ENCODE peak calls at places on chromosomes 12 and 14, in six cellular contexts. One of them, this sample, is unnamed. For H3K4me1, the result is how much of the 10 kb centered on the place peaks cover.

GRCh38 chr14:103897075-103897947 is 30.9 kb upstream of the TDRD9 start:
- DNase-seq in colonic mucosa: peak
- DNase-seq in left ventricle myocardium inferior: peak
- DNase-seq in Peyer's patch: no peak
- DNase-seq in H9: no peak
- DNase-seq in MM.1S: no peak
- DNase-seq in this sample: no peak

GRCh38 chr14:65599375-65599774 is 186.8 kb downstream of the FUT8 start:
- DNase-seq in colonic mucosa: no peak
- DNase-seq in left ventricle myocardium inferior: no peak
- DNase-seq in Peyer's patch: no peak
- DNase-seq in H9: no peak
- DNase-seq in MM.1S: no peak
- DNase-seq in this sample: no peak

GRCh38 chr12:107400686-107401447 is 284.7 kb upstream of the PWP1 start:
- DNase-seq in colonic mucosa: no peak
- DNase-seq in left ventricle myocardium inferior: no peak
- DNase-seq in Peyer's patch: no peak
- DNase-seq in H9: no peak
- DNase-seq in MM.1S: no peak
- DNase-seq in this sample: peak

GRCh38 chr12:76874027-76874426 is 4.8 kb downstream of the CSRP2 start:
- DNase-seq in colonic mucosa: no peak
- DNase-seq in left ventricle myocardium inferior: no peak
- DNase-seq in Peyer's patch: no peak
- DNase-seq in H9: no peak
- DNase-seq in MM.1S: no peak
- DNase-seq in this sample: no peak

GRCh38 chr12:10718279-10718821 is 4.8 kb downstream of the YBX3 start:
- DNase-seq in colonic mucosa: no peak
- DNase-seq in left ventricle myocardium inferior: no peak
- DNase-seq in Peyer's patch: no peak
- DNase-seq in H9: no peak
- DNase-seq in MM.1S: no peak
- DNase-seq in this sample: no peak

GRCh38 chr14:70036665-70037064 is 152.1 kb downstream of the SLC8A3 start:
- DNase-seq in colonic mucosa: no peak
- DNase-seq in left ventricle myocardium inferior: no peak
- DNase-seq in Peyer's patch: no peak
- DNase-seq in H9: no peak
- DNase-seq in MM.1S: no peak
- DNase-seq in this sample: no peak

GRCh38 chr14:47269788-47270492 is 405.5 kb downstream of the MDGA2 start:
- DNase-seq in colonic mucosa: no peak
- DNase-seq in left ventricle myocardium inferior: no peak
- DNase-seq in Peyer's patch: no peak
- DNase-seq in H9: no peak
- DNase-seq in MM.1S: no peak
- DNase-seq in this sample: no peak

GRCh38 chr12:32155911-32156585 is 49.4 kb downstream of the BICD1 start:
- DNase-seq in colonic mucosa: no peak
- DNase-seq in left ventricle myocardium inferior: no peak
- DNase-seq in Peyer's patch: no peak
- DNase-seq in H9: no peak
- DNase-seq in MM.1S: no peak
- DNase-seq in this sample: no peak

GRCh38 chr14:34797747-34798583 is 77.2 kb downstream of the BAZ1A start:
- DNase-seq in colonic mucosa: no peak
- DNase-seq in left ventricle myocardium inferior: no peak
- DNase-seq in Peyer's patch: no peak
- DNase-seq in H9: peak
- DNase-seq in MM.1S: no peak
- DNase-seq in this sample: no peak

GRCh38 chr14:90193925-90194324 is 62.4 kb upstream of the PSMC1 start:
- DNase-seq in colonic mucosa: peak
- DNase-seq in left ventricle myocardium inferior: no peak
- DNase-seq in Peyer's patch: no peak
- DNase-seq in H9: peak
- DNase-seq in MM.1S: no peak
- DNase-seq in this sample: no peak

GRCh38 chr12:106586803-106587684 is 4.2 kb downstream of the RFX4 start:
- DNase-seq in colonic mucosa: no peak
- DNase-seq in left ventricle myocardium inferior: no peak
- DNase-seq in Peyer's patch: no peak
- DNase-seq in H9: peak
- DNase-seq in MM.1S: no peak
- DNase-seq in this sample: no peak

GRCh38 chr14:89383171-89383845 is 33.7 kb downstream of the FOXN3 start:
- DNase-seq in colonic mucosa: no peak
- DNase-seq in left ventricle myocardium inferior: no peak
- DNase-seq in Peyer's patch: no peak
- DNase-seq in H9: no peak
- DNase-seq in MM.1S: no peak
- DNase-seq in this sample: no peak

GRCh38 chr12:89225401-89225800 is 126.9 kb downstream of the DUSP6 start:
- DNase-seq in colonic mucosa: no peak
- DNase-seq in left ventricle myocardium inferior: peak
- DNase-seq in Peyer's patch: no peak
- DNase-seq in H9: peak
- DNase-seq in MM.1S: no peak
- DNase-seq in this sample: no peak

GRCh38 chr14:83071888-83072501 is 1538.3 kb upstream of the SEL1L start:
- DNase-seq in colonic mucosa: no peak
- DNase-seq in left ventricle myocardium inferior: no peak
- DNase-seq in Peyer's patch: no peak
- DNase-seq in H9: no peak
- DNase-seq in MM.1S: peak
- DNase-seq in this sample: no peak
- TF ChIP-seq CTCF in colonic mucosa: no peak
- TF ChIP-seq CTCF in left ventricle myocardium inferior: no peak
- TF ChIP-seq CTCF in Peyer's patch: no peak
- TF ChIP-seq CTCF in H9: peak
- TF ChIP-seq CTCF in MM.1S: peak
- TF ChIP-seq CTCF in this sample: no peak

DNA sequence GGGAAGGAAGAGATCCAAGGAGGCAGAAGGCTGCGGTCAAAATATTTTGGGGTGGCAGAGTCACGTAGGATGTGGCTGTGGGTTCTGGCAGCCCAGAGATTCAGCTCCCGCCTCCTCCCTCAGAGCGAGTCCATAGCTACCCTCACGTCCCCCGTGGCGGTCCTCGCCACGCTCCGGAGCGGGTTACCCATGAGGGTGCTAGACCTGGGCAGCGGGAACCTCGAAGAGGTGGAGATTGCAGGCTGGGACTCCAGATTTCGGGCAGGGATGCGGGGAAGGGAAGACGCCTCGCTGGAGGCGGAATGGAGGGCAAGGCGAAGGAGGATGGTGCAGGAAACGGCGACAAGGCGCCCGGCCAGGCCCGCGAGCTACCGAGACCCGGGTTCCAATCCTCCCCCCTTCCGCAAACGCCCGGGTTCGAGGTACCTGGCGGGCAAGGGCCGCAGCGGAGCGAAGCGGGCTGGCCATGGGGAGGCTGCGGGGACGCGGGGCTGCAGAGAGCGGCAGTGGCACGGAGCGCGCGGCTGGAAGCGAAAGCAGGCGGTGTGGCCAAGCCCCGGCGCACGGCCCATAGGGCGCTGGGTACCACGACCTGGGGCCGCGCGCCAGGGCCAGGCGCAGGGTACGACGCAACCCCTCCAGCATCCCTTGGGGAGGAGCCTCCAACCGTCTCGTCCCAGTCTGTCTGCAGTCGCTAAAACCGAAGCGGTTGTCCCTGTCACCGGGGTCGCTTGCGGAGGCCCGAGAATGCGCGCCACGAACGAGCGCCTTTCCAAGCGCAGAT is 46.2 kb downstream of the BCAT1 start:
- DNase-seq in colonic mucosa: no peak
- DNase-seq in left ventricle myocardium inferior: peak
- DNase-seq in Peyer's patch: no peak
- DNase-seq in H9: peak
- DNase-seq in MM.1S: no peak
- DNase-seq in this sample: no peak
- H3K27ac ChIP-seq in colonic mucosa: no peak
- H3K27ac ChIP-seq in left ventricle myocardium inferior: peak
- H3K27ac ChIP-seq in Peyer's patch: peak
- H3K27ac ChIP-seq in H9: no peak
- H3K27ac ChIP-seq in MM.1S: no peak
- H3K27ac ChIP-seq in this sample: peak

DNA sequence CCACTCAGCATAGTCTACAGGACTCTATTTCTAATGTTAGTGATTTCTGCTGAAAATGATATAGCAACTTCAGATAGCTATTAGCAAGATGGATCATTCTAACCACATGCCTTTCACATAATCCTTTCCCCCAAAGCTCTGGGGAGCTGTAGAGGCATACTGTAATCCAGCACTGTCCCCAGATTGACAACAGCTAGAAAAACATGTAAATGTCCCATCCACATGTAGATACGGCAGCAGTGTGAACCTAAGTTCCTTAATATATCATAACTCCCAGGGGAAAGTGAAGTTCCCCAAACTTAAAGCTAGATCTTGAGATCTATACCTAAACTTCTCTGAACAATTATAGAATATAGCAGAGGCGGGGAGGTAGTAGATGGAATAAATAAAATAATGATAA is 14.0 kb downstream of the ZNF664 start:
- DNase-seq in colonic mucosa: no peak
- DNase-seq in left ventricle myocardium inferior: no peak
- DNase-seq in Peyer's patch: no peak
- DNase-seq in H9: no peak
- DNase-seq in MM.1S: no peak
- DNase-seq in this sample: no peak
- H3K4me1 ChIP-seq in colonic mucosa: under half
- H3K4me1 ChIP-seq in left ventricle myocardium inferior: half or more
- H3K4me1 ChIP-seq in Peyer's patch: under half
- H3K4me1 ChIP-seq in H9: under half
- H3K4me1 ChIP-seq in MM.1S: under half
- H3K4me1 ChIP-seq in this sample: under half

GRCh38 chr12:115983226-115983798 is 294.2 kb downstream of the MED13L start:
- DNase-seq in colonic mucosa: no peak
- DNase-seq in left ventricle myocardium inferior: no peak
- DNase-seq in Peyer's patch: no peak
- DNase-seq in H9: peak
- DNase-seq in MM.1S: no peak
- DNase-seq in this sample: no peak
- TF ChIP-seq CTCF in colonic mucosa: no peak
- TF ChIP-seq CTCF in left ventricle myocardium inferior: peak
- TF ChIP-seq CTCF in Peyer's patch: no peak
- TF ChIP-seq CTCF in H9: peak
- TF ChIP-seq CTCF in MM.1S: no peak
- TF ChIP-seq CTCF in this sample: peak

DNA sequence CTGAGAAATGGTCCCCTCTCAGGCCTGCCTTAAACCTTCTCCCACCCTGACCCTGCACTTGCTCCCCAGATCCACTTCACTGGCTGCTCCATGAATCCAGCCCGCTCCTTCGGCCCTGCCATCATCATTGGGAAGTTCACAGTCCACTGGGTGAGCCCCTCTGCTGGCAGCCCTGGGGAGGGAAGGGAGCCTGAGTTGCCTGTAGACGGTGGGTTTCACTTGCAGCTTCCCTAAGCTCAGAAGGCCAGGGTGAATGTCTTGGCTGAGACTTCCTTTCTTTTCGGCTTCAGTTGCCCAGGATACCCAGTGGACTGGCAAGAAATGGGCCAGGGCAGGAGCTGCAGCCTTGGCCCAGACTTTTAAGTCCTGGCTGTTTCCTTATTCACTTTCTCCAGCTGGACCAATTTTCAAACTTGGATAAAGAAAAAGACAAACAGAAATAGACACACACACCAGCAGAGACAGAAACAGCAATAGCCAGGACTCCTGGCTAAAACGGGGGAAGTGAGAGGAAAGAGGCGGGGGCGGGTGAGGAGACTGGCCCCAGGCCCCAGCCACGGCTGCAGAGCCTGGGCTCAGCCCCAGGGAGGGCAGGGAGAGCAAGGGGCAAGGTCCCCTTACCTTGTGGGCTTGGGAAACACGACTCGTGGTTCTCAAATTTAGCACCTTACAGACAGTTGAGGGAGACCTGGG is 2.1 kb downstream of the AQP6 start:
- DNase-seq in colonic mucosa: no peak
- DNase-seq in left ventricle myocardium inferior: no peak
- DNase-seq in Peyer's patch: no peak
- DNase-seq in H9: no peak
- DNase-seq in MM.1S: no peak
- DNase-seq in this sample: peak
- H3K27ac ChIP-seq in colonic mucosa: no peak
- H3K27ac ChIP-seq in left ventricle myocardium inferior: peak
- H3K27ac ChIP-seq in Peyer's patch: no peak
- H3K27ac ChIP-seq in H9: no peak
- H3K27ac ChIP-seq in MM.1S: no peak
- H3K27ac ChIP-seq in this sample: no peak

DNA sequence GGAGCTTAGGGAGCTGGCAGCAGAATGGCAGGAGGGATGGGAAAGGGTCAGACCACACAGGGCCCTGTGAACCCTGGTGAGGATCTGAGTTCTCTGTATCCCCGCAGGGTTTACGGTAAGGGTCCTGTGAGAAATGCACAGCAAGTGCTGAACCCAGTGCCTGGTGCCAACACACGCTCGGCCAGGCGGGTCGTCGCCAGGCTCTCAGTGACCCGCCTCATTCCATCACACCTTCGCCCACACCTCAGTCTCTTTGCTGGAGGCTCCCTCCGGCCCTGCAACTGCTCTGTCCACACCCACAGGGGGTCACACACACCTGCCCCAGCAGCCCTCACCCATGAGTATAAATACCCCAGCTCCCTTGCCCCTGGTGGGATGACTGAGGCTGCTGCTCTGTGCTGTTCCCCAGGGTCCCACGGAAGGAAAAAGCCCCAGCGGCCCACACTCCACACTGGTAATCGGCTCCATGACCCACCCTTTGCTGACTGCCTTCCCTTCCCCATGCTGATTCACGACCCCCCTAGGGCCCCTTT is 23.1 kb downstream of the CAMKK2 start:
- DNase-seq in colonic mucosa: no peak
- DNase-seq in left ventricle myocardium inferior: no peak
- DNase-seq in Peyer's patch: no peak
- DNase-seq in H9: no peak
- DNase-seq in MM.1S: no peak
- DNase-seq in this sample: no peak
- H3K4me1 ChIP-seq in colonic mucosa: under half
- H3K4me1 ChIP-seq in left ventricle myocardium inferior: under half
- H3K4me1 ChIP-seq in Peyer's patch: under half
- H3K4me1 ChIP-seq in H9: under half
- H3K4me1 ChIP-seq in MM.1S: under half
- H3K4me1 ChIP-seq in this sample: under half

GRCh38 chr12:64600164-64600561 is 10.1 kb upstream of the RASSF3 start:
- DNase-seq in colonic mucosa: no peak
- DNase-seq in left ventricle myocardium inferior: no peak
- DNase-seq in Peyer's patch: no peak
- DNase-seq in H9: no peak
- DNase-seq in MM.1S: no peak
- DNase-seq in this sample: no peak
- TF ChIP-seq CTCF in colonic mucosa: no peak
- TF ChIP-seq CTCF in left ventricle myocardium inferior: no peak
- TF ChIP-seq CTCF in Peyer's patch: no peak
- TF ChIP-seq CTCF in H9: no peak
- TF ChIP-seq CTCF in MM.1S: no peak
- TF ChIP-seq CTCF in this sample: no peak

This sample was measured in tibial artery.